ENCODE peak calls at places on chromosomes 1 and 21, in eight cellular contexts. One of them, this sample, is unnamed.
A peak's percentile ranks its signal among the peaks of the same experiment; 100 is the strongest.

GRCh38 chr1:225378880-225379279 is 49.0 kb downstream of the LBR start:
- DNase-seq in vagina: no peak
- DNase-seq in Caco-2: peak; percentile 64
- DNase-seq in mesothelial cell of epicardium: no peak
- DNase-seq in AG10803: peak; percentile 86
- DNase-seq in progenitor cell of endocrine pancreas: no peak
- DNase-seq in cardiac muscle cell: peak; percentile 78
- DNase-seq in esophagus muscularis mucosa: no peak
- DNase-seq in this sample: no peak

GRCh38 chr1:7036393-7036792 is 251.1 kb downstream of the CAMTA1 start:
- DNase-seq in vagina: no peak
- DNase-seq in Caco-2: no peak
- DNase-seq in mesothelial cell of epicardium: no peak
- DNase-seq in AG10803: no peak
- DNase-seq in progenitor cell of endocrine pancreas: no peak
- DNase-seq in cardiac muscle cell: no peak
- DNase-seq in esophagus muscularis mucosa: no peak
- DNase-seq in this sample: no peak

GRCh38 chr1:177780096-177780700 is 189.7 kb downstream of the SEC16B start:
- DNase-seq in vagina: no peak
- DNase-seq in Caco-2: peak; percentile 42
- DNase-seq in mesothelial cell of epicardium: no peak
- DNase-seq in AG10803: peak; percentile 67
- DNase-seq in progenitor cell of endocrine pancreas: no peak
- DNase-seq in cardiac muscle cell: peak; percentile 82
- DNase-seq in esophagus muscularis mucosa: no peak
- DNase-seq in this sample: no peak

GRCh38 chr1:150612014-150612345 is 17.4 kb downstream of the ENSA start:
- DNase-seq in vagina: no peak
- DNase-seq in Caco-2: no peak
- DNase-seq in mesothelial cell of epicardium: no peak
- DNase-seq in AG10803: no peak
- DNase-seq in progenitor cell of endocrine pancreas: no peak
- DNase-seq in cardiac muscle cell: no peak
- DNase-seq in esophagus muscularis mucosa: no peak
- DNase-seq in this sample: no peak

GRCh38 chr1:87052400-87052799 is 138.0 kb downstream of the HS2ST1 start:
- DNase-seq in vagina: no peak
- DNase-seq in Caco-2: no peak
- DNase-seq in mesothelial cell of epicardium: no peak
- DNase-seq in AG10803: no peak
- DNase-seq in progenitor cell of endocrine pancreas: no peak
- DNase-seq in cardiac muscle cell: no peak
- DNase-seq in esophagus muscularis mucosa: no peak
- DNase-seq in this sample: no peak

GRCh38 chr21:38349111-38349746 is 92.4 kb downstream of the KCNJ15 start:
- DNase-seq in vagina: peak; percentile 28
- DNase-seq in Caco-2: no peak
- DNase-seq in mesothelial cell of epicardium: no peak
- DNase-seq in AG10803: no peak
- DNase-seq in progenitor cell of endocrine pancreas: no peak
- DNase-seq in cardiac muscle cell: peak; percentile 24
- DNase-seq in esophagus muscularis mucosa: no peak
- DNase-seq in this sample: no peak

GRCh38 chr1:99170516-99170915 is 93.8 kb upstream of the PLPPR4 start:
- DNase-seq in vagina: no peak
- DNase-seq in Caco-2: no peak
- DNase-seq in mesothelial cell of epicardium: no peak
- DNase-seq in AG10803: no peak
- DNase-seq in progenitor cell of endocrine pancreas: no peak
- DNase-seq in cardiac muscle cell: no peak
- DNase-seq in esophagus muscularis mucosa: no peak
- DNase-seq in this sample: no peak

GRCh38 chr1:90045853-90046563 is 51.1 kb downstream of the ZNF326 start:
- DNase-seq in vagina: no peak
- DNase-seq in Caco-2: peak; percentile 37
- DNase-seq in mesothelial cell of epicardium: no peak
- DNase-seq in AG10803: peak; percentile 3
- DNase-seq in progenitor cell of endocrine pancreas: no peak
- DNase-seq in cardiac muscle cell: peak; percentile 29
- DNase-seq in esophagus muscularis mucosa: no peak
- DNase-seq in this sample: no peak

GRCh38 chr1:226697151-226697575 is 41.9 kb downstream of the ITPKB start:
- DNase-seq in vagina: no peak
- DNase-seq in Caco-2: no peak
- DNase-seq in mesothelial cell of epicardium: no peak
- DNase-seq in AG10803: peak; percentile 34
- DNase-seq in progenitor cell of endocrine pancreas: no peak
- DNase-seq in cardiac muscle cell: peak; percentile 67
- DNase-seq in esophagus muscularis mucosa: no peak
- DNase-seq in this sample: no peak

GRCh38 chr1:226696552-226696951 is 42.5 kb downstream of the ITPKB start:
- DNase-seq in vagina: no peak
- DNase-seq in Caco-2: no peak
- DNase-seq in mesothelial cell of epicardium: no peak
- DNase-seq in AG10803: no peak
- DNase-seq in progenitor cell of endocrine pancreas: no peak
- DNase-seq in cardiac muscle cell: no peak
- DNase-seq in esophagus muscularis mucosa: no peak
- DNase-seq in this sample: no peak

GRCh38 chr1:226698659-226699058 is 40.4 kb downstream of the ITPKB start:
- DNase-seq in vagina: no peak
- DNase-seq in Caco-2: no peak
- DNase-seq in mesothelial cell of epicardium: no peak
- DNase-seq in AG10803: no peak
- DNase-seq in progenitor cell of endocrine pancreas: no peak
- DNase-seq in cardiac muscle cell: no peak
- DNase-seq in esophagus muscularis mucosa: no peak
- DNase-seq in this sample: no peak

GRCh38 chr1:226699166-226699565 is 39.9 kb downstream of the ITPKB start:
- DNase-seq in vagina: no peak
- DNase-seq in Caco-2: no peak
- DNase-seq in mesothelial cell of epicardium: no peak
- DNase-seq in AG10803: no peak
- DNase-seq in progenitor cell of endocrine pancreas: no peak
- DNase-seq in cardiac muscle cell: no peak
- DNase-seq in esophagus muscularis mucosa: no peak
- DNase-seq in this sample: no peak

DNA sequence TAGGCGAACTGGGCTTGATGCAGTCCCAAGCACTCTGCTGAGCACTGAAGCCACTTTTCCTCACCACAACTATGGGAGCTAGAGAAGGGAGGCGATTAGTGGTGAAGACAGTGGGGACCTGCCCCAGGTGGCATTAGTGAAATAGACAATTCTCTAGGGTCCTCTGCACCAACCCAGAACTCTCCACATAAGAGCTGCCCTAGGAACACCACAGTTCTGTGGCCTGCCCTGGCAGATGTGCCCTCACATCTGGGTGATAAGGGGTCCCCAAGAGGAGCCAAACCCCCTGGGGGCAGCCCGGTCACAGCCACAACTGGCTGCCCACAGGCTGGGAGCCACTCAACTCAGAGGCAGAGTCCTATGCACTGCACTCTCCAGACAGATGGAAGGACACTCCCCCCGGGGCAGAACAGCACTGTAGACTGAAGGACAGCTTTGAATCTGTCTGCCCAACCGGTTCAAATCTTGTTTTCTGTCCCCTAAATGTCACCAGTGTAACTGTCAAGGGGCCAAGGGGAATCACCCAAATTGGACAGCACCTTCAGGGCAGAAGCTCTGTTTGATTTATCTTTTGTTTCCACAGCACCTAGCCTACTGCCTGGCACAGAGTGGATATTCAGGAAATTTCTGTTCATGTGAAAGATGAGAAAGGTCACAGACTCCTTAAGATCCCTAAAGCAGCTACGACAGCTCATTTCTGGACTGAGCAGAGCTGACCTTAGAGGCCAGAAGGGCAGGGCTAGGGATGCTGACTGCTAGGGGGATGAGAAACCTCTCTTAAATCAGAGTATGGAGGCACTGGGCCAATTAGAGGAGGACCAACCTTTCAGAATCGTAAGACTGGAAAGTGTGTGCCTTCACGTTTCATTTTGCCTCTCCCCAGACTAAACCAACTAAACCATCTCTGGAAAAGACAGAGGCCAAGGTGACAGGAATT is 41.2 kb downstream of the ITPKB start:
- DNase-seq in vagina: no peak
- DNase-seq in Caco-2: no peak
- DNase-seq in mesothelial cell of epicardium: no peak
- DNase-seq in AG10803: no peak
- DNase-seq in progenitor cell of endocrine pancreas: no peak
- DNase-seq in cardiac muscle cell: no peak
- DNase-seq in esophagus muscularis mucosa: no peak
- DNase-seq in this sample: no peak
- TF ChIP-seq CTCF in vagina: no peak
- TF ChIP-seq CTCF in Caco-2: no peak
- TF ChIP-seq CTCF in mesothelial cell of epicardium: no peak
- TF ChIP-seq CTCF in AG10803: no peak
- TF ChIP-seq CTCF in progenitor cell of endocrine pancreas: no peak
- TF ChIP-seq CTCF in cardiac muscle cell: no peak
- TF ChIP-seq CTCF in esophagus muscularis mucosa: no peak
- TF ChIP-seq CTCF in this sample: no peak

GRCh38 chr1:206591696-206592095 is 20.6 kb downstream of the EIF2D start:
- DNase-seq in vagina: no peak
- DNase-seq in Caco-2: no peak
- DNase-seq in mesothelial cell of epicardium: no peak
- DNase-seq in AG10803: no peak
- DNase-seq in progenitor cell of endocrine pancreas: no peak
- DNase-seq in cardiac muscle cell: no peak
- DNase-seq in esophagus muscularis mucosa: no peak
- DNase-seq in this sample: no peak

GRCh38 chr1:206589206-206589605 is 23.1 kb downstream of the EIF2D start:
- DNase-seq in vagina: no peak
- DNase-seq in Caco-2: no peak
- DNase-seq in mesothelial cell of epicardium: no peak
- DNase-seq in AG10803: peak; percentile 91
- DNase-seq in progenitor cell of endocrine pancreas: no peak
- DNase-seq in cardiac muscle cell: peak; percentile 96
- DNase-seq in esophagus muscularis mucosa: no peak
- DNase-seq in this sample: no peak

GRCh38 chr1:206591236-206591635 is 21.0 kb downstream of the EIF2D start:
- DNase-seq in vagina: no peak
- DNase-seq in Caco-2: no peak
- DNase-seq in mesothelial cell of epicardium: no peak
- DNase-seq in AG10803: peak; percentile 33
- DNase-seq in progenitor cell of endocrine pancreas: no peak
- DNase-seq in cardiac muscle cell: peak; percentile 35
- DNase-seq in esophagus muscularis mucosa: no peak
- DNase-seq in this sample: no peak

GRCh38 chr1:206588492-206588891 is 23.8 kb downstream of the EIF2D start:
- DNase-seq in vagina: no peak
- DNase-seq in Caco-2: no peak
- DNase-seq in mesothelial cell of epicardium: no peak
- DNase-seq in AG10803: no peak
- DNase-seq in progenitor cell of endocrine pancreas: no peak
- DNase-seq in cardiac muscle cell: peak; percentile 38
- DNase-seq in esophagus muscularis mucosa: no peak
- DNase-seq in this sample: no peak

DNA sequence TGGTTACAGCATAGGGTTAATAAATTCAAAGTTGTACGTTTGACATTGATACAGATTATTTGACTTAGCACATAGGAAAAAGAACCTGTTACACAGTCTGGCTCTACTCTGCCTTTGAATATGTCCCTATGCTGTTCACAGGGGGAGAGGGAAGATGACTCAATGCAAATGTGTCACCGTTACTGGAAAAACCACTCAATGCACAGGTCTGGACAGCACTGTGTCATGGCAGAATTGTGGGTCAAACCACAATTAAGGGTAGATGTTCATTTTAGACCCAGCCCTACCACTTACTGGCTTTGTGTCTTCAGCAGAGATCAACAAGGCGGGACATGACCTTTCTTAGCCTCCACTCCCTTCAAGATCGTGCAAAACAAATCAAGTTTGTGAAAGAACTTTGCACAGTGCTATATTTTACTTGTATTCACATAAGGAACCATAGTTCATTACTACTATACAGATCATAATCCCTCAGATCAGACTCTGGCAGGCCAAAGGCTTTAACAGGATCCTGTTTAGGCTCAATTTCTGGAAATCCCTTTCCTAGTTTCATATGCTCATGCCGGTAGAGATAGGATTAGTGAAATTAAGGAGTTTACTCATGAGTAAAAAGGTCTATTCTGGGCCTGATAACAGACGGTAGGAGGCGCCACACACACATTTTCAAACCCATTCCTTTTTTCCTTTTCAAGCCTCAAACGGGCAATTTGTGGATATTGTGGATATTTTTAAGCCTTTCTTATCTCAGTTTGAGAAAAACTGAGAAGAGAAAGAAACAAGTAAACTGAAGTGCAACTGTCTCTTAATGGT is 22.0 kb downstream of the EIF2D start:
- DNase-seq in vagina: no peak
- DNase-seq in Caco-2: no peak
- DNase-seq in mesothelial cell of epicardium: no peak
- DNase-seq in AG10803: peak; percentile 53
- DNase-seq in progenitor cell of endocrine pancreas: no peak
- DNase-seq in cardiac muscle cell: peak; percentile 34
- DNase-seq in esophagus muscularis mucosa: no peak
- DNase-seq in this sample: no peak
- TF ChIP-seq CTCF in vagina: no peak
- TF ChIP-seq CTCF in Caco-2: no peak
- TF ChIP-seq CTCF in mesothelial cell of epicardium: no peak
- TF ChIP-seq CTCF in AG10803: peak; percentile 23
- TF ChIP-seq CTCF in progenitor cell of endocrine pancreas: peak; percentile 55
- TF ChIP-seq CTCF in cardiac muscle cell: peak; percentile 46
- TF ChIP-seq CTCF in esophagus muscularis mucosa: peak; percentile 23
- TF ChIP-seq CTCF in this sample: no peak

GRCh38 chr1:182051938-182052337 is 9.6 kb downstream of the ZNF648 start:
- DNase-seq in vagina: no peak
- DNase-seq in Caco-2: no peak
- DNase-seq in mesothelial cell of epicardium: no peak
- DNase-seq in AG10803: no peak
- DNase-seq in progenitor cell of endocrine pancreas: no peak
- DNase-seq in cardiac muscle cell: no peak
- DNase-seq in esophagus muscularis mucosa: no peak
- DNase-seq in this sample: no peak

GRCh38 chr1:182050481-182051438 is 10.8 kb downstream of the ZNF648 start:
- DNase-seq in vagina: no peak
- DNase-seq in Caco-2: no peak
- DNase-seq in mesothelial cell of epicardium: no peak
- DNase-seq in AG10803: no peak
- DNase-seq in progenitor cell of endocrine pancreas: no peak
- DNase-seq in cardiac muscle cell: no peak
- DNase-seq in esophagus muscularis mucosa: no peak
- DNase-seq in this sample: no peak

GRCh38 chr1:182041615-182042014 is 19.9 kb downstream of the ZNF648 start:
- DNase-seq in vagina: no peak
- DNase-seq in Caco-2: no peak
- DNase-seq in mesothelial cell of epicardium: no peak
- DNase-seq in AG10803: peak; percentile 22
- DNase-seq in progenitor cell of endocrine pancreas: no peak
- DNase-seq in cardiac muscle cell: peak; percentile 5
- DNase-seq in esophagus muscularis mucosa: no peak
- DNase-seq in this sample: no peak

GRCh38 chr1:182048562-182048961 is 12.9 kb downstream of the ZNF648 start:
- DNase-seq in vagina: no peak
- DNase-seq in Caco-2: no peak
- DNase-seq in mesothelial cell of epicardium: no peak
- DNase-seq in AG10803: no peak
- DNase-seq in progenitor cell of endocrine pancreas: no peak
- DNase-seq in cardiac muscle cell: no peak
- DNase-seq in esophagus muscularis mucosa: no peak
- DNase-seq in this sample: no peak

DNA sequence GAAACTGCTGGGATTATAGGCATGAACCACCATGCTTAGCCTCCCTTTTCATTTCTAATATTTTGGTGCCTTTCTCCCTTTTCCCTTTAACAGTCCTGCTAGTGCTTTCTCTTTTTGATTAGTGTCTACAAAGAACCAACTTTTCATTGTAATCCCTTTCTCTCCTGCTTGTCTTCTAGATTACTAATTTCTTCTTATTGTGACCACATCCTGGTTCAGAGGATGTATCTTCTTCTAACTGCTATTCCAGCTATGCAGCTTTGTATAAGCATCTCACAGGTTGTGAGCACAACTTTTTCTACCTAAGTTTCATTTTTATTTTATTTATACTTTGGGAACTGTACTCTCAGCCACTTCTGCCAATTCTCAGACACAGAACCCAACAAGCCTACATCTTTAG is 14.7 kb downstream of the ZNF648 start:
- DNase-seq in vagina: no peak
- DNase-seq in Caco-2: no peak
- DNase-seq in mesothelial cell of epicardium: no peak
- DNase-seq in AG10803: no peak
- DNase-seq in progenitor cell of endocrine pancreas: no peak
- DNase-seq in cardiac muscle cell: no peak
- DNase-seq in esophagus muscularis mucosa: no peak
- DNase-seq in this sample: no peak
- TF ChIP-seq CTCF in vagina: no peak
- TF ChIP-seq CTCF in Caco-2: no peak
- TF ChIP-seq CTCF in mesothelial cell of epicardium: no peak
- TF ChIP-seq CTCF in AG10803: no peak
- TF ChIP-seq CTCF in progenitor cell of endocrine pancreas: no peak
- TF ChIP-seq CTCF in cardiac muscle cell: no peak
- TF ChIP-seq CTCF in esophagus muscularis mucosa: no peak
- TF ChIP-seq CTCF in this sample: no peak

DNA sequence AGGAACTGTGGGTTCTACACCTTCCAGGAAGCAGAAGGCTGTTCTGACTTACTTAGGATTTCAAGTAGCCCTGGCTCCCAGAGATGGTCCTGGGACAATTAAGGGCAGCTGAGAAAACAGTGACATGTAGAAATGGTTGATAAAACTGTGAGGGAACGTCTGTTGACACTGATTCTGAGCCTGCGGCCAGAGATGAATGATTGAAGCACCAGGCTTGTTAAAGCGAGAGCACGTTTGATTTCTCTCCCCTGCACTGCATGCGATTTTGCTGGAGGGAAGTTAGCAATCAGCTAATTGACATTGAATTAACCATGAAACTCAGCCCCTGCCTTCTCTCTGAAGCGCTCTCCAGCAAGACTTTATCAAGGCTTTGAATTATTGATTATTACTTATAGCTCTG is 29.9 kb upstream of the POU3F1 start:
- DNase-seq in vagina: no peak
- DNase-seq in Caco-2: no peak
- DNase-seq in mesothelial cell of epicardium: no peak
- DNase-seq in AG10803: no peak
- DNase-seq in progenitor cell of endocrine pancreas: no peak
- DNase-seq in cardiac muscle cell: no peak
- DNase-seq in esophagus muscularis mucosa: no peak
- DNase-seq in this sample: no peak
- TF ChIP-seq CTCF in vagina: no peak
- TF ChIP-seq CTCF in Caco-2: no peak
- TF ChIP-seq CTCF in mesothelial cell of epicardium: no peak
- TF ChIP-seq CTCF in AG10803: no peak
- TF ChIP-seq CTCF in progenitor cell of endocrine pancreas: no peak
- TF ChIP-seq CTCF in cardiac muscle cell: no peak
- TF ChIP-seq CTCF in esophagus muscularis mucosa: no peak
- TF ChIP-seq CTCF in this sample: no peak

This sample was measured in mucosa of descending colon.